ENCODE peak calls at places on chromosomes 6 and 20, in ten cellular contexts. L is RWPE1, H is GM12892, P is mucosa of descending colon, T is NCI-H1417, Z is NAMALWA, Q is AML-193, Y is GM10248, C is NCI-H446 treated with DMSO at 0.1 percent for 48 hours, A is ACHN. X is an unnamed sample.

GRCh38 chr6:37758647-37759046 is 60.9 kb upstream of the ZFAND3 start:
- DNase-seq in L (no peak), C (no peak), Z (no peak), P (no peak), T (no peak), Q (no peak), A (no peak), Y (no peak), H (no peak), X (no peak)

GRCh38 chr6:150353445-150353844 is 15.4 kb upstream of the IYD start:
- DNase-seq in T (no peak), H (no peak), P (no peak), Q (no peak), C (no peak), A (no peak), Z (no peak), Y (no peak), L (no peak), X (no peak)

GRCh38 chr6:144036064-144036873 is 28.2 kb upstream of the PLAGL1 start:
- DNase-seq in Q (peak), P (peak), Y (peak), T (peak), L (no peak), H (peak), A (peak), Z (no peak), C (no peak), X (peak)

GRCh38 chr6:112806163-112806900 is 459.2 kb downstream of the RFPL4B start:
- DNase-seq in L (no peak), A (no peak), C (no peak), Z (no peak), T (no peak), Q (no peak), P (no peak), H (no peak), Y (no peak), X (no peak)

GRCh38 chr6:168133707-168134398 is 54.8 kb upstream of the FRMD1 start:
- DNase-seq in Z (no peak), L (no peak), H (no peak), P (no peak), Y (no peak), T (no peak), A (no peak), C (no peak), Q (no peak), X (no peak)

GRCh38 chr20:43191946-43192847 is 2.5 kb upstream of the PTPRT start:
- DNase-seq in Z (peak), A (peak), Q (no peak), Y (peak), L (peak), C (no peak), H (no peak), T (peak), P (peak), X (no peak)

GRCh38 chr20:61115627-61116026 is 136.4 kb upstream of the CDH4 start:
- DNase-seq in L (no peak), P (no peak), H (no peak), Z (no peak), Q (no peak), C (no peak), T (peak), A (no peak), Y (no peak), X (no peak)

GRCh38 chr6:163416640-163417253 is 2.2 kb downstream of the QKI start:
- DNase-seq in T (peak), L (peak), H (no peak), Y (no peak), C (peak), Z (peak), P (peak), A (peak), Q (peak), X (peak)

GRCh38 chr6:158819213-158819976 is at the start of gene EZR:
- DNase-seq in C (peak), L (peak), Z (peak), H (peak), T (peak), Q (peak), A (peak), P (peak), Y (peak), X (peak)

GRCh38 chr20:62141397-62142251 is 1.6 kb downstream of the PSMA7 start:
- DNase-seq in L (no peak), Y (no peak), C (no peak), Z (peak), T (peak), Q (peak), A (peak), P (peak), H (no peak), X (no peak)

GRCh38 chr20:32411955-32412706 is 54.0 kb downstream of the ASXL1 start:
- DNase-seq in C (no peak), P (no peak), H (no peak), Z (peak), A (no peak), T (no peak), Y (no peak), Q (peak), L (no peak), X (no peak)

GRCh38 chr6:167547751-167548150 is 222.9 kb downstream of the TTLL2 start:
- DNase-seq in T (no peak), Q (no peak), C (no peak), Z (peak), P (no peak), H (no peak), Y (no peak), A (peak), L (no peak), X (no peak)

GRCh38 chr20:25116746-25117457 is 35.0 kb upstream of the VSX1 start:
- DNase-seq in Q (no peak), H (no peak), Y (no peak), Z (no peak), C (no peak), A (no peak), P (no peak), T (no peak), L (no peak), X (no peak)

GRCh38 chr6:149128489-149129145 is 188.9 kb upstream of the TAB2 start:
- DNase-seq in T (no peak), P (no peak), H (no peak), Q (no peak), Y (no peak), A (no peak), C (no peak), Z (no peak), L (no peak), X (no peak)

GRCh38 chr6:25713802-25714201 is 40.7 kb upstream of the SLC17A4 start:
- DNase-seq in T (peak), A (no peak), Z (no peak), C (no peak), Q (no peak), P (no peak), Y (no peak), L (no peak), H (no peak), X (no peak)

GRCh38 chr6:152206072-152206818 is 398.8 kb downstream of the ESR1 start:
- DNase-seq in P (peak), C (no peak), L (no peak), H (no peak), A (peak), Z (peak), Y (no peak), T (no peak), Q (peak), X (no peak)

GRCh38 chr6:122669868-122670267 is 59.7 kb downstream of the PKIB start:
- DNase-seq in H (no peak), Y (no peak), C (no peak), T (no peak), A (no peak), Q (no peak), L (no peak), Z (no peak), P (no peak), X (no peak)

GRCh38 chr20:40046703-40047102 is 642.3 kb downstream of the MAFB start:
- DNase-seq in A (no peak), H (no peak), Q (no peak), L (no peak), Y (no peak), C (no peak), Z (no peak), P (no peak), T (no peak), X (no peak)

GRCh38 chr6:31795616-31796298 is at the start of gene VARS1:
- DNase-seq in C (peak), T (peak), Q (peak), H (peak), P (peak), Z (peak), Y (peak), A (peak), L (peak), X (peak)

GRCh38 chr20:8994045-8994444 is 74.8 kb upstream of the PLCB4 start:
- DNase-seq in Y (no peak), H (no peak), L (no peak), C (no peak), A (no peak), P (no peak), T (no peak), Q (no peak), Z (no peak), X (no peak)

GRCh38 chr6:152313542-152314482 is 323.4 kb downstream of the SYNE1 start:
- DNase-seq in H (no peak), Y (no peak), L (no peak), Q (no peak), C (no peak), T (no peak), Z (no peak), P (no peak), A (no peak), X (no peak)

GRCh38 chr6:154993710-154994109 is 1.4 kb upstream of the TIAM2 start:
- DNase-seq in C (no peak), P (no peak), A (no peak), H (no peak), Z (no peak), T (no peak), Q (no peak), L (no peak), Y (no peak), X (no peak)

GRCh38 chr6:14149053-14149746 is 31.6 kb downstream of the CD83 start:
- DNase-seq in P (no peak), Q (no peak), H (no peak), Z (no peak), A (no peak), L (no peak), C (no peak), Y (peak), T (peak), X (no peak)

GRCh38 chr6:53326372-53327016 is 22.3 kb downstream of the ELOVL5 start:
- DNase-seq in T (no peak), H (no peak), Z (no peak), L (peak), P (no peak), A (peak), C (peak), Y (no peak), Q (no peak), X (no peak)

GRCh38 chr20:45823949-45824835 is 2.9 kb downstream of the TNNC2 start:
- DNase-seq in L (peak), T (peak), Z (peak), A (peak), P (peak), C (no peak), Q (no peak), Y (peak), H (peak), X (no peak)

GRCh38 chr6:3403244-3404154 is 53.4 kb downstream of the SLC22A23 start:
- DNase-seq in A (peak), Z (no peak), Q (no peak), H (no peak), P (peak), T (peak), Y (no peak), C (no peak), L (peak), X (no peak)

X was measured in neuronal stem cell.